ENCODE peak calls at places on chromosome 7, in eight cellular contexts. U is fibroblast of lung, J is SK-N-SH, Z is K562, O is hepatocyte, B is H9, M is PC-3, N is GM23248. K is an unnamed sample. For H3K27me3, the result is how much of the 10 kb centered on the place peaks cover.

GRCh38 chr7:4675771-4676373 is 6.2 kb upstream of the FOXK1 start:
- DNase-seq in M (no peak), Z (no peak), N (no peak), U (no peak), J (no peak), O (no peak), B (no peak), K (no peak)

GRCh38 chr7:114302858-114303257 is 111.8 kb upstream of the FOXP2 start:
- DNase-seq in N (peak), J (no peak), O (no peak), U (no peak), Z (no peak), B (no peak), M (peak), K (no peak)

GRCh38 chr7:95881597-95881996 is 109.2 kb downstream of the DYNC1I1 start:
- DNase-seq in O (no peak), N (no peak), Z (no peak), J (peak), M (no peak), U (no peak), B (no peak), K (no peak)

GRCh38 chr7:155974186-155974897 is 162.1 kb upstream of the SHH start:
- DNase-seq in U (no peak), B (peak), N (no peak), O (no peak), Z (no peak), J (no peak), M (no peak), K (no peak)

GRCh38 chr7:149715476-149715875 is 57.9 kb downstream of the ZNF467 start:
- DNase-seq in O (no peak), Z (no peak), U (no peak), B (peak), J (no peak), M (no peak), N (peak), K (no peak)

GRCh38 chr7:36663481-36663880 is 60.8 kb downstream of the AOAH start:
- DNase-seq in M (no peak), B (no peak), J (no peak), Z (no peak), O (no peak), N (no peak), U (peak), K (no peak)

GRCh38 chr7:119197872-119198527 is 973.5 kb downstream of the ANKRD7 start:
- DNase-seq in Z (peak), U (peak), O (peak), N (peak), M (peak), J (peak), B (peak), K (no peak)

GRCh38 chr7:80499350-80499955 is 12.4 kb downstream of the GNAT3 start:
- DNase-seq in Z (no peak), B (peak), O (peak), M (peak), N (peak), J (no peak), U (peak), K (peak)

GRCh38 chr7:131076711-131077170 is 250.9 kb upstream of the MKLN1 start:
- DNase-seq in O (peak), Z (peak), N (peak), M (no peak), B (no peak), J (no peak), U (peak), K (peak)

GRCh38 chr7:140403878-140404564 is at the start of gene RAB19:
- DNase-seq in Z (no peak), N (no peak), U (no peak), B (peak), M (peak), O (peak), J (no peak), K (no peak)

GRCh38 chr7:151818674-151819519 is 58.0 kb downstream of the PRKAG2 start:
- DNase-seq in Z (no peak), U (no peak), B (peak), O (peak), M (peak), J (no peak), N (no peak), K (no peak)
- H3K27me3 ChIP-seq in Z (half or more), U (under half), B (under half), O (under half), M (under half), J (under half), N (half or more), K (under half)

GRCh38 chr7:604884-605531 is 85.4 kb upstream of the PDGFA start:
- DNase-seq in O (no peak), N (no peak), Z (peak), U (no peak), M (no peak), B (no peak), J (no peak), K (no peak)
- H3K4me2 ChIP-seq in O (no peak), N (no peak), Z (peak), U (no peak), M (no peak), B (no peak), J (peak), K (no peak)

GRCh38 chr7:19404912-19405329 is 259.7 kb upstream of the FERD3L start:
- DNase-seq in J (no peak), O (peak), B (peak), U (peak), Z (no peak), N (peak), M (peak), K (peak)
- H2AFZ ChIP-seq in J (peak), O (no peak), B (peak), U (peak), Z (no peak), N (no peak), M (peak), K (no peak)

GRCh38 chr7:117285821-117286220 is 37.0 kb downstream of the WNT2 start:
- DNase-seq in M (no peak), N (peak), J (no peak), O (no peak), B (no peak), Z (no peak), U (no peak), K (no peak)
- H3K27me3 ChIP-seq in M (under half), N (under half), J (under half), O (under half), B (under half), Z (under half), U (under half), K (under half)

GRCh38 chr7:129746857-129747529 is 135.5 kb downstream of the NRF1 start:
- DNase-seq in U (no peak), O (no peak), B (no peak), J (peak), Z (no peak), M (no peak), N (no peak), K (no peak)
- H3K4me2 ChIP-seq in U (no peak), O (peak), B (no peak), J (no peak), Z (no peak), M (no peak), N (no peak), K (no peak)

GRCh38 chr7:14001139-14001538 is 11.7 kb upstream of the ETV1 start:
- DNase-seq in N (no peak), B (no peak), Z (no peak), M (no peak), O (no peak), J (no peak), U (no peak), K (no peak)
- H2AFZ ChIP-seq in N (no peak), B (no peak), Z (no peak), M (no peak), O (no peak), J (no peak), U (no peak), K (peak)

GRCh38 chr7:20779041-20779440 is 7.6 kb downstream of the SP8 start:
- DNase-seq in M (no peak), O (no peak), J (no peak), B (no peak), N (no peak), U (no peak), Z (no peak), K (peak)

GRCh38 chr7:20777377-20778062 is 9.2 kb downstream of the SP8 start:
- DNase-seq in O (no peak), N (no peak), Z (no peak), M (no peak), J (no peak), U (no peak), B (no peak), K (no peak)

GRCh38 chr7:20776942-20777341 is 9.7 kb downstream of the SP8 start:
- DNase-seq in O (no peak), Z (no peak), B (peak), M (no peak), J (no peak), U (no peak), N (no peak), K (no peak)

GRCh38 chr7:20776214-20776875 is 10.3 kb downstream of the SP8 start:
- DNase-seq in O (no peak), J (no peak), N (no peak), Z (no peak), M (no peak), B (peak), U (no peak), K (peak)

DNA sequence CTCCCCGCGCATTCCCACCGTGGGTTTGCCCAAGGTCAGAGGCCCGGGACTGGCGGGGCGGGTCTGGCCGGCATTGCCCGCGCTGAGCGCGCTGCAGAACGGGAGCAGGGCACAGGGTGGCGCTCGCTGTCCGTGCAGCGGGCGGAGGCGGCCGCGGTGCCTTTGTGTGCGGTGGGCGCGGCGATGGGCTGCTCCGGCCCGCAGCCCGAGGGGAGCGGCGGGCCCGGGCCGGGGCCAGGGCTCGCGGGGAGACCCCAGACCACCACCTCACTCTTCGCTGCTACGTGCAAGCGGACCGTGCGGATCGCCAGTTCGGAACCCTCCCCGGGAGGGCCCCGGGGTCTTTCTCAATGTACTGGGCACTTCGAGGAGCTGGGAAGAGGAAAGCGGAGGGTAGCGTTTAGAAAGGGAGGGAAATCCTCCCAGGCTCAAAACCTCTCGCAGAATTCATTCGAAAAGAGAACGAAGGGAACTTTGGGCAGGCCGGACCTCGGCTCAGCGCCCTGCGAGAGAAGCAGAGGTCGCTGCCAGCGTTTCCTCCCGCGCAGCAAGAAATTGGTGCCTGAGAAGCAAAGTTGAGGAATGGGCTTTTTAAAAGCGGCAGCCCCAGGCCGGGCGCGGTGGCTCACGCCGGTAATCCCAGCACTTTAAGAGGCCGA is 8.5 kb downstream of the SP8 start:
- DNase-seq in U (no peak), J (peak), M (peak), B (peak), O (peak), Z (peak), N (peak), K (peak)
- H3K27me3 ChIP-seq in U (under half), J (half or more), M (half or more), B (under half), O (half or more), Z (under half), N (half or more), K (half or more)

GRCh38 chr7:84088669-84089278 is 105.8 kb downstream of the SEMA3A start:
- DNase-seq in J (no peak), N (no peak), Z (no peak), M (no peak), U (peak), B (no peak), O (no peak), K (no peak)

GRCh38 chr7:84091318-84091717 is 103.3 kb downstream of the SEMA3A start:
- DNase-seq in B (no peak), Z (no peak), N (no peak), J (no peak), U (no peak), M (peak), O (no peak), K (no peak)

DNA sequence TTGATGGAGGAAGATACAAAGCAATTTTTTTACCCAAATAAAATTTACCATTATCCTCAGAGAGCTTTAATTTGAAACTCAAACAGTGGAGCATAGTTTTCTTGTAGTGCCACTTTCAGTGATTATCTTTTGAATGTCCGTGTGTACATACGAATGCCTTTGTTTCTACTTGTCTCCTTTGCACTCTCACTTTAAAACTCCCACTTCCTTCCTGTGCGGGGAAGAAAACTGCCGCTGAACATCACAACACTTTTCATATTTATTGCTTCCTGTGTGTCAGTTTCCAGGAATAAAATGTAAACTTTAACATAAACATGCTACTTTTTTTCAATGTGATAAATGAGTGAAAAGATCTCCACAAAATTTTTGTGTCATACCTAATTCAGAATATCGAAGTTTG is 102.4 kb downstream of the SEMA3A start:
- DNase-seq in Z (no peak), N (no peak), O (no peak), M (peak), U (peak), B (no peak), J (no peak), K (peak)
- H3K4me2 ChIP-seq in Z (no peak), N (no peak), O (peak), M (peak), U (peak), B (no peak), J (no peak), K (peak)

GRCh38 chr7:87505557-87506242 is 30.2 kb upstream of the ABCB4 start:
- DNase-seq in J (no peak), O (no peak), B (no peak), Z (no peak), N (no peak), U (no peak), M (no peak), K (no peak)
- H2AFZ ChIP-seq in J (no peak), O (no peak), B (no peak), Z (no peak), N (peak), U (no peak), M (no peak), K (no peak)

GRCh38 chr7:1193593-1194424 is 33.8 kb upstream of the ZFAND2A start:
- DNase-seq in B (peak), U (peak), O (peak), Z (no peak), N (peak), J (peak), M (peak), K (peak)

GRCh38 chr7:1200045-1200444 is 32.6 kb upstream of the UNCX start:
- DNase-seq in J (no peak), B (no peak), O (peak), N (peak), U (peak), Z (no peak), M (no peak), K (no peak)

GRCh38 chr7:1192171-1192676 is 32.2 kb upstream of the ZFAND2A start:
- DNase-seq in N (peak), M (peak), O (no peak), B (no peak), J (no peak), Z (no peak), U (peak), K (peak)

GRCh38 chr7:1197997-1198632 is 34.6 kb upstream of the UNCX start:
- DNase-seq in O (peak), B (no peak), J (no peak), Z (no peak), U (peak), N (peak), M (peak), K (peak)

DNA sequence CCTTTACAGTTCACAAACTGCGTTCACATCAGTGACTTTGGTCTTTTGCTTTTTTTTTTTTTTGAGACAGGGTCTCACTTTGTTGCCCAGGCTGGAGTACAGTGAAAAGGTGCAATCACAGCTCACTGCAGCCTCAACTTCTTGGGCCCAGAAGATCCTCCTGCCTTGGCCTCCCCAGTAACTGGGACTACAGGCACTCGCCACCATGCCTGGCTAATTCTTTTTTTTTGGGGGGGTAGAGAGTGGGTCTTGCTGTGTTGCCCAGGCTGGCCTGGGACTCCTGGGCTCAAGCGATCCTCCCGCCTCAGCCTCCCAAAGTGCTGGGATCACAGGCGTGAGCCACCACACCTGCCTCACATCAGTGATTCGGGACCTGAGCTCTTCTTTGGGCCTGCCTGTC is 35.7 kb upstream of the UNCX start:
- DNase-seq in M (no peak), B (no peak), O (no peak), N (no peak), Z (no peak), J (no peak), U (no peak), K (no peak)
- H3K27me3 ChIP-seq in M (under half), B (under half), O (under half), N (under half), Z (half or more), J (under half), U (under half), K (under half)